ENCODE peak calls at places on chromosomes 5 and 9, in four cellular contexts. F is sciatic nerve, X is left lobe of liver, K is pons. H is an unnamed sample.

GRCh38 chr9:21454149-21454548 is 13.9 kb downstream of the IFNA1 start:
- DNase-seq in F (no peak), X (no peak), K (no peak), H (no peak)

GRCh38 chr5:148739524-148739923 is 85.2 kb upstream of the HTR4 start:
- DNase-seq in F (no peak), X (peak; percentile 71), K (peak; percentile 25), H (no peak)

GRCh38 chr5:111453747-111454146 is 58.6 kb downstream of the STARD4 start:
- DNase-seq in F (no peak), X (no peak), K (no peak), H (no peak)

GRCh38 chr5:172264814-172265213 is 18.8 kb downstream of the UBTD2 start:
- DNase-seq in F (no peak), X (no peak), K (no peak), H (no peak)

GRCh38 chr5:52607425-52607824 is 180.3 kb upstream of the ITGA1 start:
- DNase-seq in F (no peak), X (no peak), K (no peak), H (no peak)

GRCh38 chr5:143118222-143118621 is 285.3 kb downstream of the NR3C1 start:
- DNase-seq in F (no peak), X (no peak), K (no peak), H (no peak)

GRCh38 chr5:56993241-56993640 is 41.3 kb upstream of the MIER3 start:
- DNase-seq in F (no peak), X (no peak), K (peak; percentile 3), H (no peak)

GRCh38 chr9:114228034-114228808 is 72.9 kb downstream of the COL27A1 start:
- DNase-seq in F (no peak), X (no peak), K (no peak), H (no peak)

GRCh38 chr5:62068554-62068953 is 237.5 kb upstream of the KIF2A start:
- DNase-seq in F (no peak), X (no peak), K (no peak), H (no peak)

GRCh38 chr5:13331585-13331984 is 612.9 kb downstream of the DNAH5 start:
- DNase-seq in F (no peak), X (no peak), K (no peak), H (no peak)

GRCh38 chr5:41009228-41009627 is 61.9 kb downstream of the MROH2B start:
- DNase-seq in F (no peak), X (no peak), K (no peak), H (no peak)

H was measured in globus pallidus.